ENCODE peak calls at places on chromosomes 7 and 10, in seven cellular contexts. O, B, E, F, H, T and X are unnamed samples.

GRCh38 chr7:96388620-96389383 is 66.9 kb upstream of the SLC25A13 start:
- DNase-seq in O (no peak), B (no peak), E (no peak), F (peak; percentile 74), H (no peak), T (peak; percentile 78), X (no peak)

GRCh38 chr10:95360122-95360715 is 69.4 kb upstream of the PDLIM1 start:
- DNase-seq in O (no peak), B (peak; percentile 27), E (no peak), F (peak; percentile 37), H (no peak), T (peak; percentile 49), X (no peak)

GRCh38 chr7:42475082-42475481 is 238.1 kb upstream of the GLI3 start:
- DNase-seq in O (no peak), B (no peak), E (no peak), F (no peak), H (no peak), T (no peak), X (no peak)

GRCh38 chr7:130419652-130420051 is 21.2 kb downstream of the CEP41 start:
- DNase-seq in O (no peak), B (no peak), E (no peak), F (no peak), H (no peak), T (peak; percentile 95), X (no peak)

GRCh38 chr7:87100326-87100725 is 40.9 kb upstream of the ELAPOR2 start:
- DNase-seq in O (no peak), B (no peak), E (no peak), F (no peak), H (no peak), T (peak; percentile 96), X (no peak)

GRCh38 chr10:114970515-114970914 is 32.5 kb downstream of the TRUB1 start:
- DNase-seq in O (no peak), B (no peak), E (no peak), F (no peak), H (no peak), T (no peak), X (no peak)

GRCh38 chr7:151426486-151426905 is 13.4 kb downstream of the CRYGN start:
- DNase-seq in O (peak; percentile 46), B (no peak), E (no peak), F (peak; percentile 98), H (peak; percentile 25), T (peak; percentile 45), X (no peak)

GRCh38 chr7:5510426-5511045 is 86.9 kb upstream of the TNRC18 start:
- DNase-seq in O (no peak), B (no peak), E (no peak), F (no peak), H (no peak), T (no peak), X (no peak)

DNA sequence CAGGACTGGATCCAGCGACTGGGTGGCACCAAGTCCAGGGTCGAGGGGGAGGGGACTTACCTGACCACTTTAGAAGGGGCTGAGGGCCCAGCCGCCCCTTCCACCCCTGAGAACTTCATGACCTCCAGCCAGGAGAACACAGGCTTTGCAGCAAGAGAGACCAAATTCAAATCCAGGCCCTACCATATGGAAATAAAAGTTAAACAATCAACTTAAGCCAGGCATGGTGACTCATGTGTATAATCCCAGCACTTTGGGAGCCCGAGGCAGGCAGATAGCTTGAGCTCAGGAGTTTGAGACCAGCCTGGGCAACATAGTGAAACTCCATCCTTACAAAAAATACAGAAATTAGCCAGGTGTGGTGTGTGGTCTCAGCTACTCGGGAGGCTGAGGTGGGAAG is 61.9 kb downstream of the COL13A1 start:
- DNase-seq in O (no peak), B (no peak), E (no peak), F (peak; percentile 54), H (no peak), T (peak; percentile 68), X (no peak)
- TF ChIP-seq CTCF in O (no peak), B (no peak), E (no peak), F (no peak), H (no peak), T (no peak), X (no peak)

GRCh38 chr7:128164061-128164954 is 76.8 kb upstream of the LEP start:
- DNase-seq in O (no peak), B (no peak), E (no peak), F (peak; percentile 77), H (peak; percentile 51), T (peak; percentile 97), X (no peak)
- TF ChIP-seq CTCF in O (no peak), B (no peak), E (no peak), F (no peak), H (no peak), T (no peak), X (no peak)

GRCh38 chr7:120160166-120160565 is 112.8 kb upstream of the KCND2 start:
- DNase-seq in O (no peak), B (no peak), E (no peak), F (no peak), H (no peak), T (no peak), X (no peak)
- TF ChIP-seq CTCF in O (no peak), B (no peak), E (no peak), F (no peak), H (no peak), T (no peak), X (no peak)

GRCh38 chr7:127154101-127154500 is 98.6 kb downstream of the GRM8 start:
- DNase-seq in O (no peak), B (no peak), E (no peak), F (no peak), H (no peak), T (no peak), X (no peak)

GRCh38 chr7:127153315-127153714 is 99.4 kb downstream of the GRM8 start:
- DNase-seq in O (no peak), B (no peak), E (no peak), F (no peak), H (no peak), T (no peak), X (no peak)

GRCh38 chr7:127154958-127155357 is 97.8 kb downstream of the GRM8 start:
- DNase-seq in O (no peak), B (no peak), E (no peak), F (no peak), H (no peak), T (no peak), X (no peak)

DNA sequence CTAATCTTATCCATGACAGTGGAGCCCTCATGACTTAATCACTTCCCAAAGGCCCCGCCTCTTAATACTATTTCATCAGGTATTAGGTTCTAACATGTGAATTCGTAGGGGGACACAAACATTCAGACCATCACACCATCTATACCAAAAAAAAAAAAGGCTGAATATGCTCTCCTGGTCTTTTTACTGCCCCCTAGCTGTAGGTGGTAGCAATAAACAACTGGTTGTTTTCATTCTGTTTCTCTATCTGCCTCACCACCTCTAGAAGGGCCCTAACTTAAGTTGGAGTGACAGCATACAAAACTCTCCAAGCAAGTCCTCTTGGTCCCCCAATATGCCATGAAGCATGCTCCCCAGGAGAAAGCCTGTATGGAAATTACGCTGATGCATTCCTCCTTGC is 94.1 kb downstream of the GRM8 start:
- DNase-seq in O (no peak), B (peak; percentile 23), E (no peak), F (no peak), H (no peak), T (peak; percentile 4), X (peak; percentile 15)
- TF ChIP-seq CTCF in O (no peak), B (peak; percentile 58), E (no peak), F (peak; percentile 18), H (no peak), T (peak; percentile 30), X (peak; percentile 29)

GRCh38 chr10:103854265-103854686 is 1.1 kb downstream of the SH3PXD2A start:
- DNase-seq in O (no peak), B (no peak), E (no peak), F (peak; percentile 69), H (no peak), T (no peak), X (no peak)
- TF ChIP-seq CTCF in O (no peak), B (no peak), E (no peak), F (no peak), H (no peak), T (no peak), X (no peak)

GRCh38 chr7:125059861-125060456 is 130.3 kb upstream of the POT1 start:
- DNase-seq in O (no peak), B (peak; percentile 56), E (no peak), F (peak; percentile 13), H (no peak), T (peak; percentile 25), X (no peak)
- TF ChIP-seq CTCF in O (no peak), B (peak; percentile 63), E (no peak), F (peak; percentile 28), H (peak; percentile 74), T (peak; percentile 21), X (no peak)